ENCODE peak calls at places on chromosomes 6 and 20, in eight cellular contexts. One of them, this sample, is unnamed. For H3K9me3, the result is how much of the 10 kb centered on the place peaks cover.

GRCh38 chr6:137358273-137358672 is 135.9 kb downstream of the OLIG3 start:
- DNase-seq in effector memory CD4-positive, alpha-beta T cell: no peak
- DNase-seq in PC-3: no peak
- DNase-seq in sigmoid colon: no peak
- DNase-seq in body of pancreas: no peak
- DNase-seq in neural progenitor cell: peak
- DNase-seq in uterus: no peak
- DNase-seq in astrocyte: no peak
- DNase-seq in this sample: no peak

GRCh38 chr6:158707120-158707519 is 57.3 kb downstream of the SYTL3 start:
- DNase-seq in sigmoid colon: peak
- DNase-seq in astrocyte: peak
- DNase-seq in neural progenitor cell: no peak
- DNase-seq in uterus: peak
- DNase-seq in body of pancreas: peak
- DNase-seq in effector memory CD4-positive, alpha-beta T cell: no peak
- DNase-seq in PC-3: peak
- DNase-seq in this sample: no peak

GRCh38 chr6:7777062-7777461 is 51.2 kb downstream of the BMP6 start:
- DNase-seq in sigmoid colon: no peak
- DNase-seq in effector memory CD4-positive, alpha-beta T cell: no peak
- DNase-seq in uterus: no peak
- DNase-seq in neural progenitor cell: no peak
- DNase-seq in body of pancreas: no peak
- DNase-seq in astrocyte: no peak
- DNase-seq in PC-3: no peak
- DNase-seq in this sample: no peak

GRCh38 chr6:3324262-3324942 is 65.7 kb downstream of the PSMG4 start:
- DNase-seq in uterus: peak
- DNase-seq in effector memory CD4-positive, alpha-beta T cell: no peak
- DNase-seq in astrocyte: peak
- DNase-seq in body of pancreas: no peak
- DNase-seq in PC-3: peak
- DNase-seq in neural progenitor cell: no peak
- DNase-seq in sigmoid colon: no peak
- DNase-seq in this sample: peak

GRCh38 chr6:3372184-3372846 is 84.5 kb downstream of the SLC22A23 start:
- DNase-seq in body of pancreas: no peak
- DNase-seq in PC-3: no peak
- DNase-seq in sigmoid colon: peak
- DNase-seq in astrocyte: no peak
- DNase-seq in effector memory CD4-positive, alpha-beta T cell: no peak
- DNase-seq in neural progenitor cell: peak
- DNase-seq in uterus: no peak
- DNase-seq in this sample: no peak

GRCh38 chr6:129536271-129536670 is 173.7 kb downstream of the ARHGAP18 start:
- DNase-seq in effector memory CD4-positive, alpha-beta T cell: no peak
- DNase-seq in sigmoid colon: no peak
- DNase-seq in PC-3: no peak
- DNase-seq in neural progenitor cell: no peak
- DNase-seq in body of pancreas: no peak
- DNase-seq in uterus: no peak
- DNase-seq in astrocyte: no peak
- DNase-seq in this sample: no peak

GRCh38 chr6:50249493-50249892 is 199.8 kb upstream of the DEFB112 start:
- DNase-seq in PC-3: no peak
- DNase-seq in neural progenitor cell: no peak
- DNase-seq in astrocyte: peak
- DNase-seq in uterus: no peak
- DNase-seq in sigmoid colon: no peak
- DNase-seq in body of pancreas: no peak
- DNase-seq in effector memory CD4-positive, alpha-beta T cell: no peak
- DNase-seq in this sample: peak

GRCh38 chr6:66772785-66773184 is 1065.8 kb upstream of the EYS start:
- DNase-seq in body of pancreas: no peak
- DNase-seq in effector memory CD4-positive, alpha-beta T cell: no peak
- DNase-seq in sigmoid colon: no peak
- DNase-seq in astrocyte: peak
- DNase-seq in PC-3: no peak
- DNase-seq in neural progenitor cell: no peak
- DNase-seq in uterus: no peak
- DNase-seq in this sample: peak

GRCh38 chr20:63412889-63413288 is 51.7 kb upstream of the CHRNA4 start:
- DNase-seq in effector memory CD4-positive, alpha-beta T cell: no peak
- DNase-seq in body of pancreas: no peak
- DNase-seq in uterus: no peak
- DNase-seq in neural progenitor cell: no peak
- DNase-seq in astrocyte: no peak
- DNase-seq in PC-3: no peak
- DNase-seq in sigmoid colon: no peak
- DNase-seq in this sample: no peak

GRCh38 chr6:144855812-144856531 is 570.8 kb downstream of the UTRN start:
- DNase-seq in neural progenitor cell: no peak
- DNase-seq in sigmoid colon: no peak
- DNase-seq in uterus: no peak
- DNase-seq in astrocyte: no peak
- DNase-seq in effector memory CD4-positive, alpha-beta T cell: no peak
- DNase-seq in body of pancreas: no peak
- DNase-seq in PC-3: no peak
- DNase-seq in this sample: no peak

GRCh38 chr6:3762359-3762758 is 10.8 kb upstream of the PXDC1 start:
- DNase-seq in neural progenitor cell: no peak
- DNase-seq in effector memory CD4-positive, alpha-beta T cell: no peak
- DNase-seq in sigmoid colon: no peak
- DNase-seq in body of pancreas: no peak
- DNase-seq in PC-3: no peak
- DNase-seq in astrocyte: no peak
- DNase-seq in uterus: no peak
- DNase-seq in this sample: no peak

GRCh38 chr6:4115741-4116140 is 19.6 kb downstream of the ECI2 start:
- DNase-seq in PC-3: no peak
- DNase-seq in effector memory CD4-positive, alpha-beta T cell: no peak
- DNase-seq in body of pancreas: no peak
- DNase-seq in uterus: no peak
- DNase-seq in astrocyte: no peak
- DNase-seq in sigmoid colon: no peak
- DNase-seq in neural progenitor cell: no peak
- DNase-seq in this sample: no peak

GRCh38 chr6:137112067-137112355 is 61.4 kb downstream of the IL22RA2 start:
- DNase-seq in PC-3: peak
- DNase-seq in neural progenitor cell: no peak
- DNase-seq in sigmoid colon: no peak
- DNase-seq in effector memory CD4-positive, alpha-beta T cell: no peak
- DNase-seq in uterus: no peak
- DNase-seq in body of pancreas: no peak
- DNase-seq in astrocyte: peak
- DNase-seq in this sample: peak

GRCh38 chr6:139452176-139452876 is 77.9 kb upstream of the CITED2 start:
- DNase-seq in sigmoid colon: no peak
- DNase-seq in body of pancreas: no peak
- DNase-seq in uterus: no peak
- DNase-seq in astrocyte: peak
- DNase-seq in PC-3: peak
- DNase-seq in effector memory CD4-positive, alpha-beta T cell: no peak
- DNase-seq in neural progenitor cell: no peak
- DNase-seq in this sample: no peak

GRCh38 chr6:133542056-133542821 is 301.1 kb downstream of the EYA4 start:
- DNase-seq in sigmoid colon: no peak
- DNase-seq in PC-3: peak
- DNase-seq in neural progenitor cell: no peak
- DNase-seq in astrocyte: no peak
- DNase-seq in uterus: no peak
- DNase-seq in effector memory CD4-positive, alpha-beta T cell: no peak
- DNase-seq in body of pancreas: no peak
- DNase-seq in this sample: peak

GRCh38 chr6:16314311-16314710 is 75.9 kb downstream of the GMPR start:
- DNase-seq in astrocyte: no peak
- DNase-seq in PC-3: no peak
- DNase-seq in sigmoid colon: no peak
- DNase-seq in neural progenitor cell: no peak
- DNase-seq in uterus: no peak
- DNase-seq in effector memory CD4-positive, alpha-beta T cell: no peak
- DNase-seq in body of pancreas: no peak
- DNase-seq in this sample: no peak

GRCh38 chr6:41704656-41705328 is 30.6 kb downstream of the TFEB start:
- DNase-seq in PC-3: peak
- DNase-seq in sigmoid colon: no peak
- DNase-seq in neural progenitor cell: no peak
- DNase-seq in body of pancreas: no peak
- DNase-seq in uterus: no peak
- DNase-seq in astrocyte: no peak
- DNase-seq in effector memory CD4-positive, alpha-beta T cell: no peak
- DNase-seq in this sample: no peak

GRCh38 chr20:24379116-24379927 is 90.1 kb upstream of the SYNDIG1 start:
- DNase-seq in uterus: peak
- DNase-seq in body of pancreas: no peak
- DNase-seq in effector memory CD4-positive, alpha-beta T cell: no peak
- DNase-seq in astrocyte: peak
- DNase-seq in PC-3: no peak
- DNase-seq in neural progenitor cell: no peak
- DNase-seq in sigmoid colon: peak
- DNase-seq in this sample: peak

GRCh38 chr20:13017235-13017634 is 8.5 kb downstream of the SPTLC3 start:
- DNase-seq in body of pancreas: no peak
- DNase-seq in sigmoid colon: no peak
- DNase-seq in uterus: no peak
- DNase-seq in effector memory CD4-positive, alpha-beta T cell: no peak
- DNase-seq in astrocyte: peak
- DNase-seq in neural progenitor cell: no peak
- DNase-seq in PC-3: no peak
- DNase-seq in this sample: no peak

GRCh38 chr6:147131728-147132127 is 72.5 kb upstream of the STXBP5 start:
- DNase-seq in astrocyte: peak
- DNase-seq in sigmoid colon: no peak
- DNase-seq in uterus: no peak
- DNase-seq in PC-3: no peak
- DNase-seq in effector memory CD4-positive, alpha-beta T cell: no peak
- DNase-seq in neural progenitor cell: peak
- DNase-seq in body of pancreas: no peak
- DNase-seq in this sample: no peak

GRCh38 chr20:50608750-50609104 is 82.6 kb downstream of the RIPOR3 start:
- DNase-seq in neural progenitor cell: no peak
- DNase-seq in astrocyte: no peak
- DNase-seq in PC-3: no peak
- DNase-seq in effector memory CD4-positive, alpha-beta T cell: no peak
- DNase-seq in uterus: no peak
- DNase-seq in body of pancreas: no peak
- DNase-seq in sigmoid colon: no peak
- DNase-seq in this sample: no peak
- H3K9me3 ChIP-seq in neural progenitor cell: under half
- H3K9me3 ChIP-seq in astrocyte: under half
- H3K9me3 ChIP-seq in PC-3: under half
- H3K9me3 ChIP-seq in effector memory CD4-positive, alpha-beta T cell: under half
- H3K9me3 ChIP-seq in uterus: under half
- H3K9me3 ChIP-seq in body of pancreas: under half
- H3K9me3 ChIP-seq in sigmoid colon: under half
- H3K9me3 ChIP-seq in this sample: under half

GRCh38 chr6:142213402-142213801 is 66.3 kb downstream of the VTA1 start:
- DNase-seq in astrocyte: no peak
- DNase-seq in neural progenitor cell: no peak
- DNase-seq in sigmoid colon: no peak
- DNase-seq in effector memory CD4-positive, alpha-beta T cell: no peak
- DNase-seq in uterus: no peak
- DNase-seq in PC-3: no peak
- DNase-seq in body of pancreas: no peak
- DNase-seq in this sample: no peak

GRCh38 chr6:142207265-142207877 is 60.3 kb downstream of the VTA1 start:
- DNase-seq in PC-3: peak
- DNase-seq in uterus: peak
- DNase-seq in neural progenitor cell: peak
- DNase-seq in effector memory CD4-positive, alpha-beta T cell: peak
- DNase-seq in body of pancreas: peak
- DNase-seq in astrocyte: peak
- DNase-seq in sigmoid colon: no peak
- DNase-seq in this sample: peak

DNA sequence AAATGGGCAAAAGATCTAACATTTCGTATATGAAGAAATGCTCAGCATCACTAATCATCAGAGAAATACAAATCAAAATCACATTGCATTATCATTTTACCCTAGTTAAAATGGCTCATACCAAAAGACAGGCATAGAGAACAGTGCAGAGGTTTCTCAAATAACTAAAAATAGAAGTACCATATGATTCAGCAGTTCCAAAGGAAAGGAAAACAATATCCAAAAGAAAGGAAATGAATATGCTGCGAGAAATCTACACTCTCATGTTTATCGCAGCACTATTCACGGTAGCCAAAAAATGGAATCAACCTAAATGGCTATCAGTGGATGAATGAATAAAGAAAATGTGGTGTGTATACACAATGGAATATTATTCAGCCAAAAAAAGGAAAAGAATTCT is 63.5 kb downstream of the VTA1 start:
- DNase-seq in uterus: no peak
- DNase-seq in effector memory CD4-positive, alpha-beta T cell: no peak
- DNase-seq in sigmoid colon: no peak
- DNase-seq in PC-3: no peak
- DNase-seq in body of pancreas: no peak
- DNase-seq in neural progenitor cell: no peak
- DNase-seq in astrocyte: no peak
- DNase-seq in this sample: no peak
- H3K9me3 ChIP-seq in uterus: under half
- H3K9me3 ChIP-seq in effector memory CD4-positive, alpha-beta T cell: under half
- H3K9me3 ChIP-seq in sigmoid colon: under half
- H3K9me3 ChIP-seq in PC-3: under half
- H3K9me3 ChIP-seq in body of pancreas: under half
- H3K9me3 ChIP-seq in neural progenitor cell: under half
- H3K9me3 ChIP-seq in astrocyte: under half
- H3K9me3 ChIP-seq in this sample: under half

GRCh38 chr20:15597306-15597705 is 975.9 kb downstream of the KIF16B start:
- DNase-seq in uterus: no peak
- DNase-seq in effector memory CD4-positive, alpha-beta T cell: no peak
- DNase-seq in body of pancreas: no peak
- DNase-seq in PC-3: no peak
- DNase-seq in sigmoid colon: no peak
- DNase-seq in astrocyte: no peak
- DNase-seq in neural progenitor cell: no peak
- DNase-seq in this sample: no peak
- H3K9me3 ChIP-seq in uterus: under half
- H3K9me3 ChIP-seq in effector memory CD4-positive, alpha-beta T cell: under half
- H3K9me3 ChIP-seq in body of pancreas: under half
- H3K9me3 ChIP-seq in PC-3: under half
- H3K9me3 ChIP-seq in sigmoid colon: under half
- H3K9me3 ChIP-seq in astrocyte: under half
- H3K9me3 ChIP-seq in neural progenitor cell: under half
- H3K9me3 ChIP-seq in this sample: under half

GRCh38 chr6:28153546-28153945 is 11.9 kb downstream of the ZKSCAN8 start:
- DNase-seq in astrocyte: no peak
- DNase-seq in body of pancreas: no peak
- DNase-seq in effector memory CD4-positive, alpha-beta T cell: no peak
- DNase-seq in sigmoid colon: no peak
- DNase-seq in uterus: no peak
- DNase-seq in PC-3: no peak
- DNase-seq in neural progenitor cell: no peak
- DNase-seq in this sample: no peak

GRCh38 chr6:28154357-28154756 is 12.7 kb downstream of the ZKSCAN8 start:
- DNase-seq in PC-3: no peak
- DNase-seq in effector memory CD4-positive, alpha-beta T cell: no peak
- DNase-seq in uterus: no peak
- DNase-seq in body of pancreas: no peak
- DNase-seq in neural progenitor cell: no peak
- DNase-seq in sigmoid colon: no peak
- DNase-seq in astrocyte: no peak
- DNase-seq in this sample: no peak

GRCh38 chr6:28158318-28158717 is 16.6 kb downstream of the ZKSCAN8 start:
- DNase-seq in uterus: no peak
- DNase-seq in effector memory CD4-positive, alpha-beta T cell: no peak
- DNase-seq in neural progenitor cell: no peak
- DNase-seq in astrocyte: no peak
- DNase-seq in sigmoid colon: no peak
- DNase-seq in body of pancreas: no peak
- DNase-seq in PC-3: no peak
- DNase-seq in this sample: no peak

GRCh38 chr6:28152531-28152930 is 10.8 kb downstream of the ZKSCAN8 start:
- DNase-seq in PC-3: no peak
- DNase-seq in astrocyte: no peak
- DNase-seq in effector memory CD4-positive, alpha-beta T cell: no peak
- DNase-seq in body of pancreas: no peak
- DNase-seq in uterus: no peak
- DNase-seq in neural progenitor cell: no peak
- DNase-seq in sigmoid colon: no peak
- DNase-seq in this sample: no peak
- H3K9me3 ChIP-seq in PC-3: under half
- H3K9me3 ChIP-seq in astrocyte: under half
- H3K9me3 ChIP-seq in effector memory CD4-positive, alpha-beta T cell: under half
- H3K9me3 ChIP-seq in body of pancreas: under half
- H3K9me3 ChIP-seq in uterus: under half
- H3K9me3 ChIP-seq in neural progenitor cell: under half
- H3K9me3 ChIP-seq in sigmoid colon: under half
- H3K9me3 ChIP-seq in this sample: under half